ENCODE peak calls at places on chromosomes 4 and X, in four cellular contexts. S is activated naive CD8-positive, alpha-beta T cell treated with anti-CD3 and anti-CD28 coated beads, Interleukin-2, amount 10 ng/mL, durations not matched to agents 7 days and 5 days; R is stimulated activated naive CD8-positive, alpha-beta T cell treated with anti-CD3 and anti-CD28 coated beads, Interleukin-15, amount 100 ng/mL, for 72 hours; B is natural killer cell. P is an unnamed sample.

GRCh38 chr4:87406462-87406861 is 15.5 kb upstream of the HSD17B11 start:
- ATAC-seq in S (peak; percentile 68), R (peak; percentile 56), B (peak; percentile 78), P (no peak)

GRCh38 chr4:158891256-158891655 is 122.4 kb downstream of the FNIP2 start:
- ATAC-seq in S (no peak), R (no peak), B (no peak), P (no peak)

GRCh38 chrX:101462892-101463291 is 22.4 kb upstream of the ARMCX4 start:
- ATAC-seq in S (no peak), R (no peak), B (no peak), P (no peak)

GRCh38 chrX:20271730-20272129 is 5.0 kb upstream of the RPS6KA3 start:
- ATAC-seq in S (no peak), R (no peak), B (no peak), P (no peak)

GRCh38 chrX:112761239-112762207 is 79.1 kb downstream of the AMOT start:
- ATAC-seq in S (no peak), R (no peak), B (no peak), P (no peak)

GRCh38 chr4:180558427-180558826 is 1684.8 kb upstream of the TENM3 start:
- ATAC-seq in S (no peak), R (no peak), B (no peak), P (no peak)

GRCh38 chrX:19659929-19660328 is 144.6 kb upstream of the MAP3K15 start:
- ATAC-seq in S (no peak), R (peak; percentile 70), B (peak; percentile 44), P (no peak)

GRCh38 chr4:25608644-25609043 is 47.0 kb upstream of the SLC34A2 start:
- ATAC-seq in S (no peak), R (no peak), B (no peak), P (peak; percentile 69)

GRCh38 chrX:124256209-124256608 is 76.3 kb upstream of the TEX13D start:
- ATAC-seq in S (no peak), R (no peak), B (no peak), P (no peak)

GRCh38 chr4:126558596-126558995 is 1074.2 kb upstream of the INTU start:
- ATAC-seq in S (no peak), R (no peak), B (no peak), P (no peak)

GRCh38 chrX:40299502-40300118 is 201.9 kb upstream of the BCOR start:
- ATAC-seq in S (no peak), R (no peak), B (peak; percentile 26), P (no peak)

GRCh38 chr4:83542225-83542624 is 6.3 kb downstream of the GPAT3 start:
- ATAC-seq in S (no peak), R (no peak), B (no peak), P (no peak)

GRCh38 chr4:165190591-165191212 is 16.7 kb upstream of the KLHL2 start:
- ATAC-seq in S (no peak), R (peak; percentile 94), B (no peak), P (no peak)

GRCh38 chr4:162510937-162511336 is 347.1 kb upstream of the FSTL5 start:
- ATAC-seq in S (no peak), R (no peak), B (no peak), P (no peak)

GRCh38 chr4:37998225-37998624 is 38.0 kb downstream of the PTTG2 start:
- ATAC-seq in S (no peak), R (no peak), B (no peak), P (no peak)

GRCh38 chr4:11436084-11436483 is 7.4 kb upstream of the HS3ST1 start:
- ATAC-seq in S (no peak), R (no peak), B (no peak), P (no peak)

GRCh38 chr4:5524900-5525299 is 183.5 kb downstream of the EVC2 start:
- ATAC-seq in S (no peak), R (no peak), B (no peak), P (peak; percentile 85)

GRCh38 chr4:54056360-54056759 is 8.0 kb downstream of the CHIC2 start:
- ATAC-seq in S (peak; percentile 79), R (peak; percentile 87), B (no peak), P (no peak)

GRCh38 chrX:1661922-1662221 is 47.0 kb downstream of the ASMT start:
- ATAC-seq in S (peak; percentile 39), R (no peak), B (no peak), P (no peak)

GRCh38 chrX:31178064-31178768 is 106.4 kb upstream of the FTHL17 start:
- ATAC-seq in S (no peak), R (no peak), B (no peak), P (no peak)

GRCh38 chr4:7068279-7068842 is 497 bp upstream of the GRPEL1 start:
- ATAC-seq in S (no peak), R (no peak), B (peak; percentile 11), P (no peak)

GRCh38 chrX:39043838-39044550 is 242.7 kb downstream of the MID1IP1 start:
- ATAC-seq in S (no peak), R (no peak), B (no peak), P (no peak)

GRCh38 chr4:5751073-5751917 is 40.3 kb downstream of the EVC start:
- ATAC-seq in S (no peak), R (no peak), B (no peak), P (no peak)

GRCh38 chr4:175813841-175814240 is 1.8 kb upstream of the GPM6A start:
- ATAC-seq in S (no peak), R (no peak), B (no peak), P (no peak)

GRCh38 chr4:168335621-168336020 is 17.1 kb upstream of the DDX60 start:
- ATAC-seq in S (no peak), R (no peak), B (no peak), P (no peak)

GRCh38 chr4:26856906-26857277 is 3.7 kb upstream of the STIM2 start:
- ATAC-seq in S (no peak), R (no peak), B (no peak), P (no peak)

GRCh38 chr4:15913631-15913970 is 24.9 kb downstream of the FGFBP1 start:
- ATAC-seq in S (no peak), R (peak; percentile 37), B (no peak), P (peak; percentile 88)

GRCh38 chrX:15376956-15377355 is 7.3 kb downstream of the VEGFD start:
- ATAC-seq in S (no peak), R (no peak), B (no peak), P (no peak)

GRCh38 chr4:142091085-142091513 is 454.7 kb downstream of the IL15 start:
- ATAC-seq in S (no peak), R (no peak), B (no peak), P (peak; percentile 70)

GRCh38 chr4:140118931-140119640 is 34.9 kb downstream of the MAML3 start:
- ATAC-seq in S (no peak), R (no peak), B (no peak), P (no peak)

GRCh38 chrX:103608305-103608963 is 671 bp downstream of the TCEAL3 start:
- ATAC-seq in S (no peak), R (peak; percentile 49), B (no peak), P (peak; percentile 47)

GRCh38 chr4:182903013-182903412 is 14.2 kb downstream of the DCTD start:
- ATAC-seq in S (no peak), R (no peak), B (no peak), P (no peak)

GRCh38 chr4:184384810-184385557 is 89.4 kb downstream of the IRF2 start:
- ATAC-seq in S (no peak), R (peak; percentile 8), B (no peak), P (peak; percentile 34)

GRCh38 chrX:154827624-154828408 is 6.6 kb downstream of the SMIM9 start:
- ATAC-seq in S (peak; percentile 67), R (peak; percentile 54), B (peak; percentile 60), P (peak; percentile 11)

GRCh38 chrX:13750812-13751211 is 16.3 kb downstream of the OFD1 start:
- ATAC-seq in S (no peak), R (peak; percentile 59), B (no peak), P (no peak)

GRCh38 chr4:67926485-67926884 is 36.8 kb downstream of the TMPRSS11A start:
- ATAC-seq in S (no peak), R (peak; percentile 42), B (no peak), P (no peak)

GRCh38 chr4:183205682-183206081 is 106.6 kb downstream of the WWC2 start:
- ATAC-seq in S (no peak), R (no peak), B (no peak), P (no peak)

GRCh38 chr4:10461850-10462400 is 4.7 kb upstream of the ZNF518B start:
- ATAC-seq in S (no peak), R (no peak), B (no peak), P (no peak)

GRCh38 chrX:54807524-54808108 is at the start of gene MAGED2:
- ATAC-seq in S (peak; percentile 15), R (peak; percentile 69), B (peak; percentile 39), P (no peak)

GRCh38 chrX:49067285-49068120 is 6.3 kb downstream of the PRAF2 start:
- ATAC-seq in S (no peak), R (peak; percentile 35), B (no peak), P (no peak)